ENCODE peak calls at places on chromosomes 3 and 15, in five cellular contexts. T is HepG2, Q is RWPE2, L is pancreas, O is PC-3. X is an unnamed sample.

GRCh38 chr3:10284496-10284895 is 8.3 kb downstream of the GHRL start:
- ATAC-seq in T (no peak), Q (no peak), L (no peak), O (no peak), X (no peak)

GRCh38 chr3:184227481-184227935 is 1.9 kb upstream of the VWA5B2 start:
- ATAC-seq in T (peak), Q (no peak), L (no peak), O (peak), X (no peak)

GRCh38 chr15:65940618-65940909 is 71.3 kb downstream of the RAB11A start:
- ATAC-seq in T (peak), Q (peak), L (peak), O (peak), X (no peak)

GRCh38 chr3:16378920-16379319 is 113.9 kb downstream of the OXNAD1 start:
- ATAC-seq in T (no peak), Q (no peak), L (no peak), O (peak), X (no peak)

GRCh38 chr15:37260255-37260654 is 159.9 kb upstream of the MEIS2 start:
- ATAC-seq in T (no peak), Q (no peak), L (no peak), O (no peak), X (no peak)

GRCh38 chr3:16468114-16469098 is 45.1 kb downstream of the RFTN1 start:
- ATAC-seq in T (no peak), Q (no peak), L (no peak), O (no peak), X (peak)

GRCh38 chr3:49805367-49805782 is 2.3 kb downstream of the INKA1 start:
- ATAC-seq in T (no peak), Q (no peak), L (peak), O (no peak), X (peak)

GRCh38 chr3:181358060-181358459 is 353.7 kb upstream of the SOX2 start:
- ATAC-seq in T (no peak), Q (no peak), L (no peak), O (no peak), X (no peak)

GRCh38 chr15:98727115-98728040 is 79.0 kb downstream of the IGF1R start:
- ATAC-seq in T (peak), Q (peak), L (peak), O (peak), X (peak)

GRCh38 chr3:184345678-184346144 is 8.3 kb downstream of the FAM131A start:
- ATAC-seq in T (peak), Q (peak), L (peak), O (peak), X (peak)

GRCh38 chr3:49715611-49716121 is 3.8 kb downstream of the AMIGO3 start:
- ATAC-seq in T (no peak), Q (no peak), L (no peak), O (no peak), X (no peak)

GRCh38 chr15:73319460-73320245 is 49.1 kb downstream of the HCN4 start:
- ATAC-seq in T (no peak), Q (peak), L (no peak), O (no peak), X (no peak)

GRCh38 chr3:61650276-61650675 is 88.9 kb downstream of the PTPRG start:
- ATAC-seq in T (no peak), Q (peak), L (peak), O (no peak), X (peak)

GRCh38 chr3:107346559-107346958 is 30.7 kb upstream of the CCDC54 start:
- ATAC-seq in T (no peak), Q (peak), L (no peak), O (no peak), X (no peak)

GRCh38 chr15:52652984-52653383 is 26.2 kb downstream of the ATOSA start:
- ATAC-seq in T (no peak), Q (peak), L (no peak), O (peak), X (no peak)

GRCh38 chr15:39887832-39888231 is 32.2 kb downstream of the GPR176 start:
- ATAC-seq in T (peak), Q (peak), L (peak), O (peak), X (no peak)

GRCh38 chr3:188554404-188554803 is 400.4 kb downstream of the LPP start:
- ATAC-seq in T (no peak), Q (no peak), L (no peak), O (peak), X (no peak)

DNA sequence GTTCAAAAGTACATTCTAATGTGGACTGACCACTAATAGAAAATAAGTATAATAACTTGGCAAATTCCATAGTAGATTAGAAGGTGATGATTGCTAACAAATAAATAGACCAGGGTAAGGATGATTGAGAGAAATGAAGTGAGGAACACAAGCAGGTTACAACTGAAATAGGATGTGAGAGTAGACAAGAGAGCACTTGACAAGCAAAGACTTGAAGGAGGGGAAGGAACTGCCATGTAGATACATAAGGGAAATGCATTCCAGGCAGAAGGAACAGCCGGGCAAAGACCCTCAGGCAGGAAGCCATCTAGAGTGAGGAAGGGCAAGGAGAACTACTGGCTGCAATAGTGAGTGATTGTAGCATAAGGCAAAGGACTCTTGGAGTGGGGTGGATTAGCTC is 5.0 kb downstream of the PLA1A start:
- ATAC-seq in T (no peak), Q (no peak), L (no peak), O (no peak), X (no peak)
- H3K27ac ChIP-seq in T (no peak), Q (no peak), L (no peak), O (no peak), X (no peak)

GRCh38 chr3:141403576-141403975 is 35.3 kb downstream of the ZBTB38 start:
- ATAC-seq in T (no peak), Q (no peak), L (no peak), O (no peak), X (no peak)
- H3K4me3 ChIP-seq in T (peak), Q (no peak), L (peak), O (no peak), X (peak)

DNA sequence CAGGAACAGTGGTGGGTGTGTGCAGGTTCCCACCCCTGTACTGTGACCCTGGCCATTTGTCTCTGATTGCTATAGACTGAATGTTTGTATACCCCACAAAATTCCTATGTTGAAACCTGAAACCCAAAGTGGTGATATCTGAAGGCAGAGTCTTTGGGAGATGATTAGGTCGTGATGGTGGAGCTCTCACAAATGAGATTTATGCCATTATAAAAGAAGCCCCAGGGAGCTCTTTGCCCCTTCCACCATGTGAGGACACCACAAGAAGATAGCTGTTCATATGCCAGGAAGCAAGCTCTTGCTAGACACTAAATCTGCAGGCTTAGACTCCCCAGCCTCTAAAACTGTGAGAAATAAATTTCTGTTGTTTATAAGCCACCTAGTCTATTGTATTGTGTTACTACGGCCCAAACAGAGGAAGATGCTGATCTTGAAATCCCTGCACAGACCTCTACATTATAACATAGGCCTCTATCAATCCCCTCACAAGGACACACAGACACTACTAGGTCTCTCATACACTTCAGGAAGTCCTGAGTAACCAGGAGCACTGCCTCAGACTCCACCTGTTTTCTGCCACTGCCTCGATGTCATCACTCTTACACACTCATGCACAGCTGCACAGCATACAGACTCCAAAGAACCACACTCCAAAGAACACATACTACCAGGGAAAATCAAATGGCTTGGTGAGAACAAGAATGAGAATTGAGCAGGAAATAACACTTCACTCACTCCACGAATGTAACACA is 14.7 kb downstream of the IGSF11 start:
- ATAC-seq in T (no peak), Q (no peak), L (peak), O (no peak), X (no peak)
- H3K27ac ChIP-seq in T (no peak), Q (no peak), L (no peak), O (no peak), X (no peak)

DNA sequence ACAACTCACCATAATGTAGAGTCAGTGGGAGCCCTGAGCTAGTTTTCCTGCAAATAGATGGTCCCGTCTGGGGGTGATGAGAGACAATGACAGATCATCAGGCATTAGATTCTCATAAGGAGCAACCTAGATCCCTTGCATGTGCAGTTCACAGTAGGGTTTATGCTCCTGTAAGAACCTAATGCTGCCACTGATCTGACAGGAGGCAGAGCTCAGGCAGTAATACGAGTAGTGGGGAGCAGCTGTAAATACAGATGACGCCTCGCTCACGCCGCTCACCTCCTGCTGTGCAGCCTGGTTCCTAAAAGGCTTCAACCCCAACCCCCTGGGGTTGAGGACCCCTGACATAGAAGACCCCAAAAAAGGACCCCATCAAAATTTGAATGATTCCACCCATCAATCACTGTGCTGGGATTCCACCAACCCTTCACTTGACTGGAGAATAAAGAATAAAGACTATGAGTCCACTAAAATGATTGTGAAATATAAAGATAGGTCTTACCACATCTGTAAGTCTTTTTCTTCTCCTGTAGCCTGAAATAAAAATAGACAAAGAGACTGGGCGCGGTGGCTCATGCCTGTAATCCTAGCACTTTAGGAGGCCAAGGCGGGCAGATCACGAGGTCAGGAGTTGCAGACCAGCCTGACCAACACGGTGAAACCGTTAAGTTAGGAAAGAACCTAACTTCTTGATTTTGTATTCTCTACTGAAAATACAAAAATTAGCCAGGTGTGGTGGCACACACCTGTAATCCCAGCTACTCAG is 9.9 kb upstream of the UBL7 start:
- ATAC-seq in T (no peak), Q (no peak), L (no peak), O (no peak), X (no peak)
- H3K4me3 ChIP-seq in T (no peak), Q (no peak), L (no peak), O (no peak), X (no peak)

DNA sequence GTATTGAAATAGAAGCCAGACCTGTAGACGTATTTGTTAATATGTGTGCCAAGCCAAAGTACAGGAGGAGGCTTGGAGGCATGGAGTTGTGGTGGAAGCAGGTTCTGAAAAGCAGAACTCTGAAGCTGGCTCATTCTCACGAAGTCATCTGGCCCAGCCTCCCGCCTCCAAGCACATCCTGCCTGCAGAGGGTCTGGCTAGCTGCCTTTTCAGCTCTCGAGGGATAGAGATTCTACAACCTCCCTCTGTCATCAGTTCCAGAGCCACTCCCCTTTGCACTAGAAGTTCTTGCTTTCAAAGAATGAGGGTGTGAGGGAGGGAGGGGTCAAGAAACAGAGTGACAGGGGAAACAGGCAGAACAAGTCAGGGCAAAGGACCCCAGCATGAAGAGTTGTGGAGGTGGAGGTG is 95.2 kb downstream of the SLC49A4 start:
- ATAC-seq in T (no peak), Q (peak), L (peak), O (no peak), X (peak)
- H3K27ac ChIP-seq in T (no peak), Q (peak), L (no peak), O (no peak), X (peak)

GRCh38 chr3:36965440-36965839 is 20.6 kb upstream of the TRANK1 start:
- ATAC-seq in T (no peak), Q (no peak), L (no peak), O (no peak), X (no peak)
- H3K4me3 ChIP-seq in T (no peak), Q (no peak), L (no peak), O (no peak), X (no peak)

GRCh38 chr15:82554857-82555256 is 14.6 kb upstream of the RPS17 start:
- ATAC-seq in T (no peak), Q (peak), L (no peak), O (no peak), X (no peak)
- H3K27ac ChIP-seq in T (no peak), Q (no peak), L (no peak), O (no peak), X (no peak)

X was measured in gastroesophageal sphincter.